ENCODE peak calls at places on chromosomes 11 and 22, in seven cellular contexts. P is T47D, F is GM12878, C is SK-N-SH, T is H1, K is K562, D is HCT116. O is an unnamed sample.
A peak's percentile ranks its signal among the peaks of the same experiment; 100 is the strongest.

GRCh38 chr11:20208622-20209090 is 48.4 kb upstream of the DBX1 start:
- DNase-seq in P (no peak), F (no peak), C (no peak), T (peak; percentile 10), K (no peak), D (no peak), O (no peak)

GRCh38 chr11:66981976-66982578 is 7.0 kb downstream of the C11orf86 start:
- DNase-seq in P (peak; percentile 50), F (no peak), C (peak; percentile 78), T (no peak), K (peak; percentile 93), D (peak; percentile 74), O (peak; percentile 69)

GRCh38 chr11:72221386-72221785 is 3.2 kb upstream of the INPPL1 start:
- DNase-seq in P (no peak), F (no peak), C (no peak), T (no peak), K (no peak), D (no peak), O (no peak)

GRCh38 chr11:92340839-92341238 is 116.2 kb downstream of the FAT3 start:
- DNase-seq in P (peak; percentile 65), F (no peak), C (peak; percentile 12), T (no peak), K (peak; percentile 18), D (no peak), O (peak; percentile 6)

GRCh38 chr11:134332189-134332631 is 422 bp downstream of the GLB1L2 start:
- DNase-seq in P (peak; percentile 45), F (no peak), C (peak; percentile 72), T (no peak), K (peak; percentile 47), D (no peak), O (no peak)

GRCh38 chr22:18035740-18036139 is 11.4 kb upstream of the MICAL3 start:
- DNase-seq in P (peak; percentile 68), F (no peak), C (peak; percentile 47), T (no peak), K (no peak), D (peak; percentile 35), O (peak; percentile 82)

GRCh38 chr22:38440747-38441350 is 14.2 kb downstream of the KCNJ4 start:
- DNase-seq in P (peak; percentile 20), F (no peak), C (no peak), T (no peak), K (no peak), D (no peak), O (no peak)

GRCh38 chr11:84261707-84262106 is 975.5 kb upstream of the CCDC90B start:
- DNase-seq in P (peak; percentile 80), F (no peak), C (peak; percentile 3), T (peak; percentile 13), K (no peak), D (no peak), O (no peak)

GRCh38 chr11:45449036-45449601 is 163.0 kb upstream of the SYT13 start:
- DNase-seq in P (no peak), F (no peak), C (no peak), T (no peak), K (no peak), D (no peak), O (no peak)

DNA sequence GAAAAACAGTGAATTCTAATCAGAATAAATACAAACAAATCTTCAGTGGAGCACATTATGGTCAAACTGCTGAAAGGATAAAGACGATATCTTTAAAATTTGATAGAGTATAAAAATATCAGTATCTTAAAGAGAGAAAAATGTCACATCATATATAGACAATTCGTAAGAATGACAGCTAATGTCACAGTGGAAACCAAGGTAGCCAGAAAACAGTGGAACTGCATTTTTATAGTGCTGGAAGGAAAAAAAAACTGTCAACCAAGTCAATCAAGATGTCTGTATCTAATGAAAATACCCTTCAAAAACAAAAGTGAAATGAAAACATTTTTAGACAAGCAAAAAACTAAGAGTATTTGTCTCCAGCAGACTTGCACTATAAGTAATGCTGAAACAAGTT is 73.4 kb upstream of the HMGXB4 start:
- DNase-seq in P (no peak), F (no peak), C (no peak), T (no peak), K (no peak), D (no peak), O (no peak)
- TF ChIP-seq JUND in P (no peak), F (no peak), C (no peak), T (no peak), K (no peak), D (no peak), O (no peak)

GRCh38 chr22:22999473-22999872 is 70.8 kb upstream of the GNAZ start:
- DNase-seq in P (no peak), F (no peak), C (no peak), T (no peak), K (no peak), D (no peak), O (no peak)
- TF ChIP-seq JUND in P (no peak), F (no peak), C (no peak), T (no peak), K (no peak), D (no peak), O (no peak)

GRCh38 chr11:117426941-117427340 is 99.3 kb downstream of the CEP164 start:
- DNase-seq in P (no peak), F (no peak), C (no peak), T (no peak), K (no peak), D (no peak), O (no peak)

GRCh38 chr11:117430293-117430955 is 102.8 kb downstream of the CEP164 start:
- DNase-seq in P (no peak), F (no peak), C (no peak), T (no peak), K (no peak), D (no peak), O (no peak)

GRCh38 chr11:117427356-117427874 is 99.8 kb downstream of the CEP164 start:
- DNase-seq in P (no peak), F (no peak), C (no peak), T (no peak), K (no peak), D (no peak), O (no peak)

GRCh38 chr11:117428186-117428855 is 100.7 kb downstream of the CEP164 start:
- DNase-seq in P (no peak), F (no peak), C (no peak), T (no peak), K (no peak), D (no peak), O (no peak)

DNA sequence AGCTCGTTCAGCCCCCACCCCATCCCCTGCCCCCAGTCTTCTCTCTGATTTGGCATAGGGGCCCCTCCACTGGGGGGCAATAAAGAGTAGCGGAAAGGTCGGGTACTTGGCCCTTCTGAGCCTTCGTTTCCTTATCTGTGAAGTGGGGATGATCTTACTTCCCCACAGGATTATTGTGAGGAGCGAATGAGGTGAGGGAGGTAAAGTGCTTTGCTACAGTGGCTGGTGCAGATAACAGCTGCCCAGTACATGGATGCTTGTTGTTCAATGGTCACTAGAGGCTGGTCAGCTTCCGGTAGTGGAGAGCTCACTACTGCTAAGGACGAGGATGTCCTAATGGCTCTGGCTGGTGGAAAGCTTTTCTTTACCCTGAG is 101.2 kb downstream of the CEP164 start:
- DNase-seq in P (no peak), F (no peak), C (no peak), T (no peak), K (peak; percentile 58), D (no peak), O (no peak)
- TF ChIP-seq JUND in P (no peak), F (no peak), C (no peak), T (no peak), K (no peak), D (no peak), O (no peak)

DNA sequence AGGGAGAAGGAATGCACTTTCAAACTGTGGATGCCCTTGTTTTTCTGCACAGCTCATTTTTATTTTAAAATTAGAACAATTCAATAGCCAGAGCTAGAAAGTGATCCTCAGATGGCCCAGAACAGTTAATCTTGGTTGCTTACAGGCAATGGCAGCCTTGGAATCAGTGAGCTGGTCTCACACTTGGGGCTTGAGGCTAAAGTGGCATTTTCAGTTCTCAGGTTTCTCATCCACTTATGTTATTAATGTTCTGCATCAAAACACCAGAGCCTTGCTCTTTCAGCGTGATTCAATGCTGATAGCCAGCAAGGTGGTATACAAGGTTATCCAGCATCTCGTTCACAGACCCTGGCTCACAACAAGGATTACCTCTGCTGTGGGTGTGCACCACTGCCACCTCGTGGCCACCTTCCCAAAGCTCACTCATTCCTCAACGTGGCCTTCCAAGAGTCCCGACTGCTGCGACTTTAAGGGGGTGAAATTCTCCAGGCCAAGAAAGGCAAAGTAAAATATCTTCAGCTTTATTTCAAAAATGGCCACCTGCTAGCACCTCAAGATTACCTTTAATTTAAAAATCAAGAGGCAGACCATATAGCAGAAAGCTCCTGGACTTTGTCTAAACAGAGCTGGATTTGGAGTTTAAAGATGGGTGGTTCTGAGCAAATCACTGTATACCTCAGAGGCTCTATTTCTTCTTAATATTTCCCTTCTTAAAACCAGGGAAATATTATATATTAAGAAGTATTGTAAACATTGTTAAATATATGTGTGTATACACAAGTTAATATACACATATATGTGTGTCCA is 34.2 kb upstream of the FSHB start:
- DNase-seq in P (peak; percentile 69), F (no peak), C (peak; percentile 37), T (peak; percentile 49), K (peak; percentile 37), D (peak; percentile 32), O (peak; percentile 25)
- TF ChIP-seq JUND in P (no peak), F (no peak), C (no peak), T (no peak), K (no peak), D (no peak), O (no peak)

GRCh38 chr11:9888938-9889337 is 225.1 kb downstream of the SWAP70 start:
- DNase-seq in P (no peak), F (no peak), C (no peak), T (no peak), K (no peak), D (no peak), O (no peak)
- TF ChIP-seq JUND in P (no peak), F (no peak), C (no peak), T (no peak), K (no peak), D (no peak), O (no peak)

GRCh38 chr22:31556627-31557203 is 60.4 kb downstream of the SFI1 start:
- DNase-seq in P (peak; percentile 62), F (no peak), C (peak; percentile 46), T (no peak), K (peak; percentile 41), D (peak; percentile 6), O (peak; percentile 45)
- TF ChIP-seq JUND in P (no peak), F (no peak), C (no peak), T (no peak), K (no peak), D (no peak), O (no peak)

DNA sequence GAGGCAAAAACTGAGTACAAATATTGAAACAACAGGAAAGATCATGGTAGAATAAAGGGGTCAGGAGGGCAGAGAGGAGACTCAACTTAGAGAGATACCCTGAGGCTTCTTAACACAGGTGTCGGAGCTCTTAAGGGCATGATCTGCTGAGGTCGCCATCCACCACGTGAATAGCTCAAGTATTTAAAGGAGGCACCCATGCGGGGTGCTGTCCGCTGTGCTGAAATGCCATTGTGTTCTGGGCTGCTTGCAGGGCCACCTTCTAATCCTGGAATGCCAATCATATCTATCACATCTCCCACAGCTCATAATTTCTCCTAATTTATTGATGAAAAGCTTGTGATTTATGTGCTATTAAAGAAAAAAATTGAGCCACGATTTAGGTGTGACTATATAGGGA is 90.2 kb downstream of the SEZ6L start:
- DNase-seq in P (peak; percentile 68), F (no peak), C (no peak), T (peak; percentile 44), K (peak; percentile 27), D (peak; percentile 0), O (peak; percentile 30)
- TF ChIP-seq JUND in P (no peak), F (no peak), C (no peak), T (no peak), K (no peak), D (no peak), O (no peak)

GRCh38 chr11:23123766-23124165 is 263.5 kb upstream of the CCDC179 start:
- DNase-seq in P (no peak), F (no peak), C (no peak), T (no peak), K (no peak), D (no peak), O (no peak)
- TF ChIP-seq JUND in P (no peak), F (no peak), C (no peak), T (no peak), K (no peak), D (no peak), O (no peak)

O was measured in HepG2.